ENCODE peak calls at places on chromosomes 3 and 15, in ten cellular contexts. U is ACHN; W is KBM-7; N is left ventricle myocardium inferior; H is HEK293T; M is Caki2; Z is renal cortical epithelial cell; T is T-helper 17 cell; S is activated naive CD4-positive, alpha-beta T cell; K is AG08396. E is an unnamed sample.

GRCh38 chr15:75410196-75410595 is 41.3 kb downstream of the SIN3A start:
- DNase-seq in U (no peak), W (no peak), N (no peak), H (no peak), M (no peak), Z (no peak), T (no peak), S (no peak), K (no peak), E (no peak)

GRCh38 chr3:129892857-129893615 is 475 bp downstream of the TMCC1 start:
- DNase-seq in U (no peak), W (peak), N (peak), H (peak), M (peak), Z (no peak), T (no peak), S (no peak), K (peak), E (no peak)

GRCh38 chr3:116129187-116129945 is 315.9 kb downstream of the LSAMP start:
- DNase-seq in U (no peak), W (no peak), N (no peak), H (no peak), M (no peak), Z (peak), T (no peak), S (no peak), K (no peak), E (no peak)

GRCh38 chr3:1699361-1699920 is 399.2 kb upstream of the CNTN4 start:
- DNase-seq in U (no peak), W (no peak), N (no peak), H (no peak), M (no peak), Z (no peak), T (no peak), S (no peak), K (no peak), E (no peak)

GRCh38 chr3:152379415-152380042 is 110.8 kb downstream of the MBNL1 start:
- DNase-seq in U (peak), W (no peak), N (no peak), H (no peak), M (no peak), Z (no peak), T (no peak), S (no peak), K (no peak), E (no peak)

GRCh38 chr3:98329392-98330124 is 24.1 kb upstream of the OR5K4 start:
- DNase-seq in U (peak), W (peak), N (peak), H (peak), M (peak), Z (peak), T (peak), S (peak), K (peak), E (no peak)

GRCh38 chr3:44114142-44114541 is 127.5 kb upstream of the TOPAZ1 start:
- DNase-seq in U (no peak), W (no peak), N (peak), H (peak), M (no peak), Z (no peak), T (no peak), S (peak), K (peak), E (no peak)

GRCh38 chr3:127887321-127887720 is 27.7 kb upstream of the KBTBD12 start:
- DNase-seq in U (peak), W (no peak), N (no peak), H (no peak), M (peak), Z (peak), T (no peak), S (no peak), K (no peak), E (no peak)

GRCh38 chr3:8651418-8652322 is 7.1 kb upstream of the SSUH2 start:
- DNase-seq in U (no peak), W (no peak), N (no peak), H (no peak), M (peak), Z (no peak), T (no peak), S (no peak), K (no peak), E (no peak)

GRCh38 chr3:41369838-41370237 is 170.5 kb downstream of the CTNNB1 start:
- DNase-seq in U (no peak), W (no peak), N (no peak), H (peak), M (no peak), Z (peak), T (no peak), S (no peak), K (no peak), E (no peak)

GRCh38 chr15:46275701-46276100 is 640.9 kb downstream of the SQOR start:
- DNase-seq in U (no peak), W (no peak), N (no peak), H (no peak), M (no peak), Z (no peak), T (no peak), S (no peak), K (no peak), E (no peak)

GRCh38 chr3:101780661-101781060 is 1.6 kb downstream of the NXPE3 start:
- DNase-seq in U (peak), W (no peak), N (no peak), H (peak), M (peak), Z (peak), T (no peak), S (no peak), K (peak), E (no peak)

GRCh38 chr3:71541313-71541712 is 42.2 kb downstream of the FOXP1 start:
- DNase-seq in U (no peak), W (no peak), N (no peak), H (no peak), M (no peak), Z (no peak), T (no peak), S (no peak), K (no peak), E (no peak)

GRCh38 chr15:75647370-75648155 is at the start of gene SNX33:
- DNase-seq in U (peak), W (peak), N (peak), H (peak), M (peak), Z (peak), T (peak), S (peak), K (peak), E (no peak)

GRCh38 chr3:136818191-136818850 is 605 bp upstream of the SLC35G2 start:
- DNase-seq in U (peak), W (peak), N (peak), H (peak), M (peak), Z (peak), T (no peak), S (no peak), K (peak), E (no peak)

GRCh38 chr3:45127130-45127822 is 18.9 kb downstream of the CDCP1 start:
- DNase-seq in U (no peak), W (no peak), N (no peak), H (no peak), M (no peak), Z (no peak), T (no peak), S (no peak), K (no peak), E (no peak)

GRCh38 chr3:78926523-78926922 is 841.3 kb downstream of the ROBO1 start:
- DNase-seq in U (no peak), W (no peak), N (no peak), H (no peak), M (no peak), Z (no peak), T (no peak), S (no peak), K (no peak), E (no peak)